ENCODE peak calls at places on chromosomes 13 and 19, in six cellular contexts. G, L, O, C, K and M are unnamed samples.

GRCh38 chr19:4829001-4829712 is 2.4 kb downstream of the TICAM1 start:
- DNase-seq in G (no peak), L (no peak), O (no peak), C (no peak), K (no peak), M (no peak)

GRCh38 chr13:114118763-114119123 is 13.7 kb downstream of the RASA3 start:
- DNase-seq in G (peak; percentile 27), L (peak; percentile 48), O (no peak), C (no peak), K (no peak), M (no peak)

GRCh38 chr13:84049442-84049841 is 167.2 kb upstream of the SLITRK1 start:
- DNase-seq in G (no peak), L (no peak), O (no peak), C (no peak), K (no peak), M (no peak)

GRCh38 chr13:31159306-31159705 is 2.4 kb downstream of the HSPH1 start:
- DNase-seq in G (no peak), L (peak; percentile 28), O (no peak), C (no peak), K (no peak), M (no peak)

GRCh38 chr13:44331912-44332840 is 41.4 kb upstream of the SERP2 start:
- DNase-seq in G (peak; percentile 80), L (peak; percentile 90), O (no peak), C (peak; percentile 95), K (peak; percentile 44), M (no peak)

GRCh38 chr13:59461411-59461810 is 702.3 kb downstream of the DIAPH3 start:
- DNase-seq in G (no peak), L (no peak), O (peak; percentile 45), C (no peak), K (no peak), M (no peak)

GRCh38 chr13:30148171-30148754 is 159.1 kb downstream of the KATNAL1 start:
- DNase-seq in G (no peak), L (no peak), O (no peak), C (no peak), K (no peak), M (no peak)

GRCh38 chr13:28503182-28503980 is 8.5 kb upstream of the FLT1 start:
- DNase-seq in G (no peak), L (no peak), O (no peak), C (no peak), K (no peak), M (no peak)

GRCh38 chr13:46489586-46490023 is 63.4 kb upstream of the LRCH1 start:
- DNase-seq in G (peak; percentile 45), L (peak; percentile 98), O (no peak), C (peak; percentile 82), K (no peak), M (no peak)